ENCODE peak calls at places on chromosomes 5 and 9, in four cellular contexts. One of them, this sample, is unnamed.
A peak's percentile ranks its signal among the peaks of the same experiment; 100 is the strongest.

GRCh38 chr5:149002053-149002452 is 60.8 kb downstream of the SH3TC2 start:
- DNase-seq in iPS DF 6.9: no peak
- DNase-seq in HFFc6: peak; percentile 98
- DNase-seq in HCEC 1CT: peak; percentile 99
- DNase-seq in this sample: peak; percentile 100

GRCh38 chr5:111680737-111681413 is 76.1 kb downstream of the NREP start:
- DNase-seq in iPS DF 6.9: no peak
- DNase-seq in HFFc6: peak; percentile 92
- DNase-seq in HCEC 1CT: peak; percentile 94
- DNase-seq in this sample: peak; percentile 97

GRCh38 chr9:130072515-130073235 is 19.0 kb downstream of the GPR107 start:
- DNase-seq in iPS DF 6.9: no peak
- DNase-seq in HFFc6: peak; percentile 21
- DNase-seq in HCEC 1CT: no peak
- DNase-seq in this sample: peak; percentile 41

GRCh38 chr9:112348257-112348992 is 15.0 kb upstream of the PTBP3 start:
- DNase-seq in iPS DF 6.9: no peak
- DNase-seq in HFFc6: peak; percentile 29
- DNase-seq in HCEC 1CT: peak; percentile 63
- DNase-seq in this sample: peak; percentile 78

GRCh38 chr9:99296375-99296951 is 74.4 kb downstream of the SEC61B start:
- DNase-seq in iPS DF 6.9: no peak
- DNase-seq in HFFc6: no peak
- DNase-seq in HCEC 1CT: no peak
- DNase-seq in this sample: no peak

GRCh38 chr9:98034593-98035546 is 21.7 kb upstream of the NANS start:
- DNase-seq in iPS DF 6.9: peak; percentile 76
- DNase-seq in HFFc6: peak; percentile 53
- DNase-seq in HCEC 1CT: no peak
- DNase-seq in this sample: peak; percentile 73

GRCh38 chr9:70525553-70525952 is 111.1 kb upstream of the KLF9 start:
- DNase-seq in iPS DF 6.9: no peak
- DNase-seq in HFFc6: no peak
- DNase-seq in HCEC 1CT: peak; percentile 86
- DNase-seq in this sample: peak; percentile 39

GRCh38 chr9:97593960-97594359 is 39.2 kb downstream of the TSTD2 start:
- DNase-seq in iPS DF 6.9: no peak
- DNase-seq in HFFc6: no peak
- DNase-seq in HCEC 1CT: peak; percentile 7
- DNase-seq in this sample: peak; percentile 15

GRCh38 chr5:143054480-143054941 is 284.3 kb downstream of the ARHGAP26 start:
- DNase-seq in iPS DF 6.9: no peak
- DNase-seq in HFFc6: no peak
- DNase-seq in HCEC 1CT: peak; percentile 57
- DNase-seq in this sample: peak; percentile 68

GRCh38 chr9:18142964-18143363 is 331.0 kb upstream of the ADAMTSL1 start:
- DNase-seq in iPS DF 6.9: no peak
- DNase-seq in HFFc6: no peak
- DNase-seq in HCEC 1CT: no peak
- DNase-seq in this sample: peak; percentile 3

GRCh38 chr9:34957492-34958410 is at the start of gene PHF24:
- DNase-seq in iPS DF 6.9: no peak
- DNase-seq in HFFc6: no peak
- DNase-seq in HCEC 1CT: no peak
- DNase-seq in this sample: peak; percentile 7

GRCh38 chr9:971901-972511 is 4.4 kb upstream of the DMRT3 start:
- DNase-seq in iPS DF 6.9: no peak
- DNase-seq in HFFc6: no peak
- DNase-seq in HCEC 1CT: no peak
- DNase-seq in this sample: no peak

GRCh38 chr5:174610968-174611367 is 113.4 kb upstream of the MSX2 start:
- DNase-seq in iPS DF 6.9: no peak
- DNase-seq in HFFc6: no peak
- DNase-seq in HCEC 1CT: no peak
- DNase-seq in this sample: peak; percentile 38

GRCh38 chr5:14676320-14676719 is 11.8 kb downstream of the OTULIN start:
- DNase-seq in iPS DF 6.9: no peak
- DNase-seq in HFFc6: peak; percentile 29
- DNase-seq in HCEC 1CT: peak; percentile 78
- DNase-seq in this sample: peak; percentile 50

GRCh38 chr9:128257086-128257825 is 18.6 kb downstream of the GOLGA2 start:
- DNase-seq in iPS DF 6.9: no peak
- DNase-seq in HFFc6: no peak
- DNase-seq in HCEC 1CT: no peak
- DNase-seq in this sample: no peak

GRCh38 chr5:466661-467310 is 23.8 kb downstream of the EXOC3 start:
- DNase-seq in iPS DF 6.9: no peak
- DNase-seq in HFFc6: no peak
- DNase-seq in HCEC 1CT: no peak
- DNase-seq in this sample: no peak

This sample was measured in EL.